ENCODE peak calls at places on chromosomes 16 and 17, in six cellular contexts. X is dorsolateral prefrontal cortex; A is pancreas; H is prostate gland; V is tibial artery; O is CD8-positive, alpha-beta T cell. B is an unnamed sample.
A peak's percentile ranks its signal among the peaks of the same experiment; 100 is the strongest.

GRCh38 chr16:84040823-84041391 is 1.7 kb downstream of the SLC38A8 start:
- DNase-seq in V (no peak), X (no peak), H (no peak), O (no peak), A (no peak), B (peak; percentile 33)

GRCh38 chr16:53775821-53776431 is 72.0 kb downstream of the FTO start:
- DNase-seq in V (peak; percentile 38), A (no peak), H (peak; percentile 66), O (no peak), X (no peak), B (peak; percentile 61)

GRCh38 chr17:33873218-33873617 is 381.9 kb upstream of the CCL2 start:
- DNase-seq in X (no peak), V (no peak), O (no peak), A (no peak), H (no peak), B (no peak)

GRCh38 chr17:52681486-52681885 is 523.0 kb upstream of the CA10 start:
- DNase-seq in H (no peak), V (no peak), O (no peak), A (no peak), X (no peak), B (no peak)

GRCh38 chr17:40616592-40616991 is 31.0 kb downstream of the SMARCE1 start:
- DNase-seq in H (no peak), A (no peak), X (no peak), O (no peak), V (no peak), B (no peak)

GRCh38 chr16:11263737-11264136 is 5.4 kb downstream of the TNP2 start:
- DNase-seq in X (no peak), O (peak; percentile 67), H (no peak), V (no peak), A (no peak), B (no peak)

GRCh38 chr17:19762515-19762961 is 14.4 kb upstream of the ALDH3A1 start:
- DNase-seq in O (peak; percentile 27), H (peak; percentile 38), A (peak; percentile 84), X (peak; percentile 63), V (peak; percentile 61), B (peak; percentile 32)

GRCh38 chr17:61254894-61255293 is 144.7 kb upstream of the TBX2 start:
- DNase-seq in V (no peak), A (no peak), O (no peak), H (no peak), X (no peak), B (no peak)

GRCh38 chr16:3776316-3776715 is 59.0 kb upstream of the TRAP1 start:
- DNase-seq in H (no peak), X (no peak), O (no peak), V (no peak), A (no peak), B (no peak)

GRCh38 chr17:20066253-20066652 is 57.1 kb downstream of the SPECC1 start:
- DNase-seq in V (peak; percentile 57), A (no peak), O (no peak), H (peak; percentile 40), X (no peak), B (peak; percentile 16)

GRCh38 chr17:77266213-77266612 is 125.4 kb downstream of the SEC14L1 start:
- DNase-seq in V (no peak), O (no peak), A (no peak), H (no peak), X (no peak), B (no peak)

GRCh38 chr16:49168146-49168545 is 113.5 kb downstream of the CBLN1 start:
- DNase-seq in X (no peak), H (no peak), A (no peak), V (no peak), O (no peak), B (no peak)

GRCh38 chr16:27313422-27314160 is at the start of gene IL4R:
- DNase-seq in H (peak; percentile 42), O (peak; percentile 62), X (no peak), A (peak; percentile 86), V (peak; percentile 76), B (peak; percentile 17)

GRCh38 chr16:66378739-66379570 is 12.5 kb downstream of the CDH5 start:
- DNase-seq in X (no peak), V (no peak), H (no peak), O (no peak), A (no peak), B (no peak)

GRCh38 chr16:50692999-50693781 is at the start of gene NOD2:
- DNase-seq in V (no peak), A (peak; percentile 76), X (no peak), H (no peak), O (no peak), B (no peak)

GRCh38 chr17:54849660-54850059 is 51.0 kb upstream of the TOM1L1 start:
- DNase-seq in H (no peak), O (no peak), V (no peak), A (no peak), X (no peak), B (no peak)

GRCh38 chr16:6375471-6376075 is 957.1 kb upstream of the RBFOX1 start:
- DNase-seq in V (no peak), X (no peak), A (no peak), O (no peak), H (no peak), B (no peak)

GRCh38 chr17:32335647-32336046 is 6.3 kb downstream of the C17orf75 start:
- DNase-seq in X (no peak), A (no peak), H (no peak), V (no peak), O (no peak), B (peak; percentile 70)

GRCh38 chr17:46772013-46772878 is 46.2 kb downstream of the WNT3 start:
- DNase-seq in V (no peak), X (no peak), H (no peak), A (peak; percentile 71), O (no peak), B (no peak)

GRCh38 chr17:41691031-41691777 is 2.5 kb downstream of the EIF1 start:
- DNase-seq in V (no peak), X (no peak), O (no peak), A (no peak), H (no peak), B (no peak)

GRCh38 chr17:73650147-73650546 is 5.9 kb upstream of the SDK2 start:
- DNase-seq in O (no peak), H (no peak), V (no peak), X (no peak), A (no peak), B (no peak)

GRCh38 chr16:14013571-14014283 is 57.4 kb upstream of the MRTFB start:
- DNase-seq in A (no peak), O (no peak), V (peak; percentile 60), X (no peak), H (no peak), B (peak; percentile 97)

GRCh38 chr17:6554336-6554735 is 2.0 kb downstream of the PITPNM3 start:
- DNase-seq in O (no peak), H (no peak), V (no peak), X (no peak), A (no peak), B (no peak)

GRCh38 chr16:4371481-4372314 is at the start of gene VASN:
- DNase-seq in V (peak; percentile 82), X (peak; percentile 50), H (peak; percentile 85), A (peak; percentile 94), O (peak; percentile 75), B (no peak)

GRCh38 chr16:23009075-23009474 is 140.2 kb downstream of the USP31 start:
- DNase-seq in A (no peak), X (no peak), V (no peak), H (no peak), O (no peak), B (no peak)

GRCh38 chr17:8859804-8860430 is 7.6 kb downstream of the PIK3R6 start:
- DNase-seq in H (no peak), O (no peak), A (no peak), X (no peak), V (no peak), B (no peak)

GRCh38 chr17:74532115-74532514 is 840 bp upstream of the CD300LB start:
- DNase-seq in X (peak; percentile 49), H (no peak), O (no peak), V (peak; percentile 64), A (peak; percentile 13), B (no peak)

GRCh38 chr17:61221181-61221580 is 178.5 kb upstream of the TBX2 start:
- DNase-seq in X (no peak), H (no peak), A (no peak), O (no peak), V (no peak), B (no peak)

GRCh38 chr16:17339764-17340541 is 130.8 kb downstream of the XYLT1 start:
- DNase-seq in X (no peak), A (no peak), O (no peak), V (no peak), H (no peak), B (no peak)

GRCh38 chr17:15213381-15214087 is 51.6 kb downstream of the PMP22 start:
- DNase-seq in V (no peak), O (no peak), A (no peak), H (no peak), X (no peak), B (no peak)
- TF ChIP-seq CTCF in V (no peak), O (no peak), A (no peak), H (no peak), X (peak; percentile 37), B (peak; percentile 44)

GRCh38 chr16:56708418-56708817 is 21.5 kb upstream of the NUP93 start:
- DNase-seq in H (no peak), A (no peak), X (no peak), V (no peak), O (peak; percentile 72), B (no peak)
- H3K4me3 ChIP-seq in H (no peak overlapping the region), A (no peak overlapping the region), X (no peak overlapping the region), V (no peak overlapping the region), O (peak overlapping the region; percentile 65), B (no peak overlapping the region)

DNA sequence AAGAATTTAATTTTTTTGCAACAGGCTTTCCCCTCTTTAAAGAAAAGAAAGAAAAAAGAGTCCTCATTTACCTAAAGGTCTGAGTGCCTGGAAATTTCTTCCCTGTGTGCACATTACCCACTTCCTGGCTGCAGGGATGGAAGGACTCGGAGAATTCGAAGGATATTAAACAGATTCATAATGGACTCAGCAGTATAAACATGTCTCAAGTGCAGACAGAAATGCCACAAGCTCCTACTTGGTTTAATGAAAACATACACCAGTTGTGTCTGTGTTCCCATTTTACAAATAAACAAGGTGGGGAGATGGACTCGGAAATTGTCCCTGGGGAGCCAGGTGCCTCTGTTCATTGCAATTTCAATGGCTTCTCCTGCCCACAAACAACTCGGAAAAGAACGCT is 47.2 kb downstream of the MEOX1 start:
- DNase-seq in X (no peak), H (no peak), V (no peak), O (no peak), A (no peak), B (no peak)
- TF ChIP-seq CTCF in X (no peak), H (no peak), V (no peak), O (no peak), A (no peak), B (no peak)

GRCh38 chr17:17042851-17043667 is 802 bp downstream of the MPRIP start:
- DNase-seq in V (no peak), A (peak; percentile 68), O (peak; percentile 47), H (no peak), X (no peak), B (no peak)

GRCh38 chr17:17043668-17044226 is 1.5 kb downstream of the MPRIP start:
- DNase-seq in H (no peak), O (no peak), X (no peak), A (peak; percentile 56), V (no peak), B (no peak)

GRCh38 chr17:17042381-17042736 is at the start of gene MPRIP:
- DNase-seq in H (no peak), A (no peak), X (no peak), O (no peak), V (no peak), B (no peak)

GRCh38 chr17:17048106-17048505 is 5.8 kb downstream of the MPRIP start:
- DNase-seq in A (no peak), O (no peak), V (no peak), H (no peak), X (peak; percentile 8), B (no peak)

GRCh38 chr17:17044846-17045561 is 2.7 kb downstream of the MPRIP start:
- DNase-seq in X (peak; percentile 30), V (no peak), O (no peak), A (peak; percentile 43), H (no peak), B (no peak)
- H3K4me3 ChIP-seq in X (peak overlapping the region; percentile 82), V (peak overlapping the region; percentile 60), O (no peak overlapping the region), A (no peak overlapping the region), H (no peak overlapping the region), B (peak overlapping the region; percentile 92)

B was measured in HFF-Myc.